ENCODE peak calls at places on chromosome 13, in eight cellular contexts. R is GM12878, I is GM23248, L is astrocyte of the spinal cord, K is mammary epithelial cell, E is upper lobe of right lung, W is pancreas, D is AG04450. Y is an unnamed sample.

GRCh38 chr13:95814494-95814893 is 137.6 kb downstream of the DNAJC3 start:
- DNase-seq in R (no peak), K (no peak), D (no peak), L (no peak), E (no peak), I (no peak), W (no peak), Y (no peak)

GRCh38 chr13:42747399-42747873 is 33.9 kb upstream of the FAM216B start:
- DNase-seq in R (no peak), D (peak; percentile 94), W (no peak), L (peak; percentile 98), K (peak; percentile 65), E (no peak), I (peak; percentile 97), Y (no peak)

GRCh38 chr13:51241720-51242119 is 19.5 kb downstream of the FAM124A start:
- DNase-seq in E (no peak), I (peak; percentile 55), D (no peak), W (no peak), R (no peak), K (no peak), L (no peak), Y (no peak)

GRCh38 chr13:113157206-113157928 is 1.1 kb upstream of the PROZ start:
- DNase-seq in K (no peak), W (no peak), I (no peak), D (no peak), R (no peak), E (no peak), L (no peak), Y (no peak)

GRCh38 chr13:41916173-41916954 is 44.5 kb downstream of the VWA8 start:
- DNase-seq in E (no peak), K (peak; percentile 82), W (no peak), I (peak; percentile 84), L (peak; percentile 93), R (peak; percentile 89), D (peak; percentile 66), Y (peak; percentile 49)

GRCh38 chr13:43764349-43764748 is 22.4 kb downstream of the ENOX1 start:
- DNase-seq in W (no peak), D (no peak), I (no peak), K (no peak), R (no peak), L (no peak), E (no peak), Y (no peak)

GRCh38 chr13:89380101-89380500 is 1708.9 kb downstream of the SLITRK5 start:
- DNase-seq in I (no peak), D (no peak), K (peak; percentile 42), L (no peak), R (no peak), E (no peak), W (no peak), Y (peak; percentile 13)

GRCh38 chr13:44211753-44212152 is 161.9 kb upstream of the SERP2 start:
- DNase-seq in R (no peak), I (no peak), K (no peak), D (no peak), W (no peak), E (no peak), L (no peak), Y (no peak)

GRCh38 chr13:20258208-20258962 is 26.3 kb upstream of the GJB6 start:
- DNase-seq in W (no peak), D (no peak), E (no peak), L (no peak), I (peak; percentile 35), K (peak; percentile 37), R (no peak), Y (no peak)

GRCh38 chr13:26017196-26017921 is 34.5 kb downstream of the SHISA2 start:
- DNase-seq in L (peak; percentile 48), W (no peak), R (no peak), D (no peak), I (peak; percentile 19), K (no peak), E (peak; percentile 83), Y (peak; percentile 38)

GRCh38 chr13:88022826-88023225 is 351.7 kb downstream of the SLITRK5 start:
- DNase-seq in D (no peak), R (no peak), W (no peak), K (no peak), I (no peak), L (no peak), E (no peak), Y (no peak)

GRCh38 chr13:67148219-67148583 is 81.9 kb downstream of the PCDH9 start:
- DNase-seq in D (no peak), R (no peak), E (no peak), W (no peak), K (peak; percentile 30), I (peak; percentile 5), L (peak; percentile 79), Y (peak; percentile 32)

GRCh38 chr13:26682606-26683005 is 78.0 kb downstream of the GPR12 start:
- DNase-seq in E (no peak), R (no peak), K (no peak), W (no peak), L (no peak), D (no peak), I (no peak), Y (no peak)

GRCh38 chr13:80345771-80346510 is 5.0 kb upstream of the SPRY2 start:
- DNase-seq in D (no peak), R (no peak), E (no peak), I (no peak), L (no peak), K (no peak), W (no peak), Y (no peak)

GRCh38 chr13:49060698-49061387 is 85.1 kb downstream of the FNDC3A start:
- DNase-seq in K (peak; percentile 33), E (no peak), W (no peak), D (no peak), I (peak; percentile 78), R (no peak), L (no peak), Y (peak; percentile 19)

GRCh38 chr13:46386996-46387851 is at the start of gene RUBCNL:
- DNase-seq in D (no peak), I (peak; percentile 62), W (peak; percentile 10), K (peak; percentile 85), R (no peak), E (peak; percentile 78), L (peak; percentile 38), Y (no peak)

DNA sequence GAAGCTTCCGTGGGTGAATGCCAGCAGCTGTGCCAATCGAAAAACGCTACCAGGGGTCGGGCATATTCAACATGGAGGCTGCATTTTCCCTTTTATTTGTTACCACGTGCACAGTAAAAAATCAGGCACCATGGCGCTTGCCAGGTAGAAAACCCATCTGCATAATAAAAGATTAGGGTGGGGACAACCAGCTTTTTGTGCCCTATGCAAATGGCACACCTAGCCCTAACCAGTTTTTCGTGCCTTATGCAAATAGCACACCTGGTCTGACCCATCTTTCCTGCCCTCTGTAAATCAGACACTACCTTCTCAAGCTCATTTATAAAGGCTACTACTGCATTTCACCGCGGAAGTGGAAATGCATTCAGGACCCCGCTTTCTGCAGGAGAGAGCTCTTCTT is 62.1 kb upstream of the FREM2 start:
- DNase-seq in R (no peak), E (no peak), I (no peak), W (no peak), D (no peak), K (no peak), L (no peak), Y (no peak)
- H3K4me3 ChIP-seq in R (no peak overlapping the region), E (no peak overlapping the region), I (no peak overlapping the region), W (no peak overlapping the region), D (no peak overlapping the region), K (no peak overlapping the region), L (no peak overlapping the region), Y (no peak overlapping the region)

GRCh38 chr13:27952931-27953670 is 16.0 kb downstream of the CDX2 start:
- DNase-seq in R (no peak), I (no peak), W (peak; percentile 77), L (no peak), K (no peak), E (no peak), D (no peak), Y (no peak)
- H3K4me3 ChIP-seq in R (peak overlapping the region; percentile 43), I (peak overlapping the region; percentile 70), W (peak overlapping the region; percentile 35), L (no peak overlapping the region), K (no peak overlapping the region), E (peak overlapping the region; percentile 43), D (peak overlapping the region; percentile 43), Y (no peak overlapping the region)

GRCh38 chr13:37418490-37418889 is 180.1 kb downstream of the POSTN start:
- DNase-seq in W (no peak), I (peak; percentile 64), L (no peak), D (peak; percentile 33), K (no peak), E (no peak), R (no peak), Y (no peak)
- H3K4me3 ChIP-seq in W (no peak overlapping the region), I (no peak overlapping the region), L (no peak overlapping the region), D (no peak overlapping the region), K (no peak overlapping the region), E (no peak overlapping the region), R (no peak overlapping the region), Y (no peak overlapping the region)

DNA sequence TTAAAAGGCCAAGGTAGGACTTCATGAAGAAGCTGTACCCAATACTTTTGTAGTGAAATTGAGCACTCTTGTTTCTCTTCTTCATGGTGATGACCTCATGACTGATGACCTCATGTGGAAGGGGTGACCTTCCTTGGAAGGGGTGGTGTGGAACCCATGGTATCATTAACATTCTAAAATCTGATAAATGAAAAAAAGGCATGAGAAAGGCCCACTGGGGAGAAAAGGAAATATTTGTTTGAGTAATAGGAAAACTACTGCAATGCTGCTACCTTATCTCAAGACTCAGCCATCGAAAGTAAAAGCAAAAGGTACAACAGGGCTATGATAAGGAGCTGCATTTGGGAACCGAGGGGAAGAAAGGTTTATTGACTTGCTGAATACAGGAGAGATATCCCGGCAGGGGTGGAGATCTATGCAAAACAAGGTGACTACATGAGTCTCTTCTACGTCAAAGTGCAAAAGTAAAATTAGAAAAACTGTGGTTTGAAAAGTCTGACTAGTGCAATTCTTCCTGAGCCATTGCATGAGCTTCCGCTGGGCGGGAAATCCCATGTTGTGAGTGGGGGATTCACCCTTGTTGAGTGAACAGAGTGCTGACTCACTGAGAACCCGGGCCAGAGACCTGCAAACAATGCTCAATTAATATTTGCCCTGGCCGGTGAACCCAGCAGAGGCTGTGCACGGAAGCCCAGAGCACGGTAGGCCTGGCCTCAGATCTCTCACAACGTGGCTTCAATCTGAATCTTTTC is 138.9 kb upstream of the RFC3 start:
- DNase-seq in I (peak; percentile 79), L (peak; percentile 48), E (peak; percentile 72), R (peak; percentile 98), W (peak; percentile 72), D (no peak), K (peak; percentile 94), Y (peak; percentile 35)
- H3K4me3 ChIP-seq in I (no peak overlapping the region), L (no peak overlapping the region), E (peak overlapping the region; percentile 22), R (peak overlapping the region; percentile 77), W (no peak overlapping the region), D (no peak overlapping the region), K (no peak overlapping the region), Y (no peak overlapping the region)

GRCh38 chr13:109781384-109782065 is 4.9 kb downstream of the IRS2 start:
- DNase-seq in D (no peak), K (peak; percentile 56), E (no peak), W (no peak), R (no peak), L (peak; percentile 30), I (peak; percentile 71), Y (no peak)
- H3K4me3 ChIP-seq in D (peak overlapping the region; percentile 41), K (peak overlapping the region; percentile 68), E (peak overlapping the region; percentile 53), W (no peak overlapping the region), R (no peak overlapping the region), L (peak overlapping the region; percentile 51), I (peak overlapping the region; percentile 84), Y (peak overlapping the region; percentile 76)

Y was measured in retinal pigment epithelial cell.